ENCODE peak calls at places on chromosomes 3 and 15, in six cellular contexts. X, C, D, R, M and V are unnamed samples.

GRCh38 chr3:64518950-64519349 is 168.8 kb downstream of the ADAMTS9 start:
- DNase-seq in D (no peak), R (no peak), M (no peak), X (no peak), C (peak), V (no peak)

GRCh38 chr3:55270976-55271375 is 216.1 kb downstream of the WNT5A start:
- DNase-seq in D (no peak), C (no peak), R (no peak), X (no peak), M (no peak), V (no peak)

GRCh38 chr15:41822471-41822870 is 5.4 kb upstream of the JMJD7 start:
- DNase-seq in R (no peak), X (no peak), M (no peak), D (peak), C (no peak), V (no peak)

GRCh38 chr15:61327019-61327631 is 98.0 kb upstream of the RORA start:
- DNase-seq in M (no peak), R (no peak), C (no peak), X (peak), D (no peak), V (peak)

GRCh38 chr3:14431928-14432834 is 29.8 kb downstream of the SLC6A6 start:
- DNase-seq in D (peak), R (peak), M (no peak), C (no peak), X (peak), V (peak)

GRCh38 chr3:198046120-198046857 is 86.3 kb downstream of the LMLN start:
- DNase-seq in M (no peak), D (no peak), C (no peak), R (no peak), X (no peak), V (no peak)

GRCh38 chr3:186588619-186589018 is 18.1 kb downstream of the DNAJB11 start:
- DNase-seq in R (no peak), X (no peak), C (no peak), M (no peak), D (no peak), V (no peak)

GRCh38 chr3:95334461-95334860 is 1271.6 kb downstream of the NSUN3 start:
- DNase-seq in X (no peak), M (no peak), D (no peak), R (no peak), C (no peak), V (no peak)